ENCODE peak calls at places on chromosomes 12 and 14, in five cellular contexts. D is T follicular helper cell, C is Caco-2, R is aorta, K is A549. X is an unnamed sample.

GRCh38 chr12:110532644-110533043 is 30.5 kb downstream of the RAD9B start:
- DNase-seq in R (no peak), C (no peak), D (no peak), K (no peak), X (no peak)

GRCh38 chr14:95490727-95491451 is 25.6 kb downstream of the SYNE3 start:
- DNase-seq in K (no peak), C (peak; percentile 73), D (no peak), R (peak; percentile 68), X (no peak)

GRCh38 chr14:68449565-68450295 is 343.1 kb downstream of the ZFP36L1 start:
- DNase-seq in C (no peak), R (no peak), K (no peak), D (no peak), X (no peak)

GRCh38 chr14:104355101-104355691 is 216.8 kb downstream of the KIF26A start:
- DNase-seq in R (no peak), D (no peak), C (no peak), K (no peak), X (peak; percentile 53)

GRCh38 chr14:64723691-64724577 is 19.7 kb downstream of the PLEKHG3 start:
- DNase-seq in K (no peak), R (peak; percentile 51), D (no peak), C (no peak), X (peak; percentile 59)

GRCh38 chr12:111636209-111636928 is 37.3 kb upstream of the ATXN2 start:
- DNase-seq in R (peak; percentile 81), K (no peak), D (no peak), C (peak; percentile 24), X (peak; percentile 84)

GRCh38 chr12:6229823-6230222 is 29.6 kb downstream of the CD9 start:
- DNase-seq in K (no peak), R (peak; percentile 88), D (no peak), C (peak; percentile 44), X (no peak)

GRCh38 chr12:32365473-32366064 is 33.8 kb upstream of the FGD4 start:
- DNase-seq in R (no peak), C (peak; percentile 79), D (peak; percentile 5), K (peak; percentile 49), X (no peak)

GRCh38 chr12:65532744-65533143 is 254.3 kb downstream of the MSRB3 start:
- DNase-seq in C (peak; percentile 20), D (no peak), K (no peak), R (no peak), X (no peak)

GRCh38 chr14:91333640-91334039 is 84.0 kb downstream of the CCDC88C start:
- DNase-seq in K (no peak), C (no peak), R (no peak), D (no peak), X (no peak)

GRCh38 chr12:106645074-106645421 is 62.2 kb downstream of the RFX4 start:
- DNase-seq in R (no peak), K (no peak), D (no peak), C (no peak), X (peak; percentile 88)

GRCh38 chr14:104101086-104101621 is 15.7 kb downstream of the ASPG start:
- DNase-seq in R (peak; percentile 73), C (no peak), K (no peak), D (no peak), X (no peak)

GRCh38 chr12:31224768-31225448 is 101.0 kb downstream of the SINHCAF start:
- DNase-seq in K (no peak), D (no peak), R (no peak), C (no peak), X (no peak)

GRCh38 chr12:122203968-122204828 is 689 bp downstream of the B3GNT4 start:
- DNase-seq in D (no peak), C (no peak), R (peak; percentile 78), K (no peak), X (peak; percentile 50)